ENCODE peak calls at places on chromosomes 3 and 15, in five cellular contexts. T is sciatic nerve; J is EH; B is activated naive CD4-positive, alpha-beta T cell treated with anti-CD3 and anti-CD28 coated beads, Interleukin-2, amount 10 ng/mL, durations not matched to agents 7 days and 5 days; Z is activated CD8-positive, alpha-beta memory T cell treated with anti-CD3 and anti-CD28 coated beads for 24 hours. F is an unnamed sample.
A peak's percentile ranks its signal among the peaks of the same experiment; 100 is the strongest.

GRCh38 chr3:14879161-14879888 is 60.6 kb downstream of the FGD5 start:
- DNase-seq in T (peak; percentile 71), J (no peak), B (peak; percentile 73), Z (no peak), F (no peak)

GRCh38 chr15:63831041-63831440 is 2.7 kb downstream of the HERC1 start:
- DNase-seq in T (no peak), J (no peak), B (no peak), Z (no peak), F (no peak)

GRCh38 chr3:26091096-26091495 is 301.2 kb downstream of the OXSM start:
- DNase-seq in T (no peak), J (no peak), B (no peak), Z (no peak), F (no peak)

GRCh38 chr3:58022490-58022889 is 14.3 kb downstream of the FLNB start:
- DNase-seq in T (no peak), J (peak; percentile 51), B (no peak), Z (no peak), F (no peak)

GRCh38 chr3:132723024-132723462 is 834 bp upstream of the NPHP3 start:
- DNase-seq in T (no peak), J (no peak), B (no peak), Z (no peak), F (no peak)

GRCh38 chr3:106157411-106157810 is 288.6 kb upstream of the CBLB start:
- DNase-seq in T (no peak), J (no peak), B (no peak), Z (no peak), F (no peak)

GRCh38 chr3:69738859-69739203 is 433 bp upstream of the MITF start:
- DNase-seq in T (no peak), J (no peak), B (no peak), Z (no peak), F (no peak)

GRCh38 chr15:45555914-45556608 is 31.1 kb upstream of the BLOC1S6 start:
- DNase-seq in T (no peak), J (no peak), B (no peak), Z (no peak), F (no peak)

GRCh38 chr15:34155859-34156258 is 54.0 kb downstream of the PGBD4 start:
- DNase-seq in T (no peak), J (no peak), B (no peak), Z (no peak), F (no peak)

GRCh38 chr3:158649791-158650190 is 5.5 kb downstream of the GFM1 start:
- DNase-seq in T (no peak), J (no peak), B (no peak), Z (no peak), F (no peak)